ENCODE peak calls at places on chromosomes 2 and 18, in five cellular contexts. L is DMS79; R is tibial artery; H is stimulated activated naive CD8-positive, alpha-beta T cell treated with anti-CD3 and anti-CD28 coated beads, Interleukin-15, Interleukin-2, amounts not matched to agents 100 U/mL and 50 U/mL, for 24 hours; Z is IMR-90. F is an unnamed sample.
A peak's percentile ranks its signal among the peaks of the same experiment; 100 is the strongest.

GRCh38 chr18:47151457-47151856 is 1.2 kb upstream of the HDHD2 start:
- DNase-seq in H (no peak), R (no peak), Z (no peak), L (no peak), F (no peak)

GRCh38 chr18:63848159-63848558 is 39.3 kb upstream of the SERPINB2 start:
- DNase-seq in H (no peak), R (no peak), Z (peak; percentile 75), L (peak; percentile 12), F (peak; percentile 88)

GRCh38 chr2:68100189-68100588 is 37.4 kb upstream of the C1D start:
- DNase-seq in Z (no peak), R (no peak), L (no peak), H (no peak), F (no peak)

GRCh38 chr18:52451252-52451651 is 111.3 kb downstream of the DCC start:
- DNase-seq in Z (no peak), L (no peak), R (no peak), H (no peak), F (peak; percentile 87)

GRCh38 chr2:57720728-57721627 is 325.6 kb upstream of the VRK2 start:
- DNase-seq in H (peak; percentile 41), R (no peak), Z (peak; percentile 52), L (no peak), F (peak; percentile 80)

GRCh38 chr2:69789129-69789528 is 40.3 kb upstream of the GMCL1 start:
- DNase-seq in R (peak; percentile 44), L (no peak), H (no peak), Z (peak; percentile 94), F (peak; percentile 10)

GRCh38 chr2:144518744-144519596 is 949 bp downstream of the ZEB2 start:
- DNase-seq in H (no peak), Z (no peak), R (no peak), L (no peak), F (peak; percentile 32)

GRCh38 chr2:157936464-157936863 is 60.3 kb upstream of the ACVR1 start:
- DNase-seq in Z (no peak), L (no peak), H (no peak), R (no peak), F (no peak)

GRCh38 chr2:140683658-140684057 is 1447.2 kb downstream of the LRP1B start:
- DNase-seq in Z (no peak), H (no peak), R (no peak), L (no peak), F (no peak)

GRCh38 chr2:125644257-125644656 is 1011.7 kb upstream of the GYPC start:
- DNase-seq in L (no peak), H (no peak), R (no peak), Z (no peak), F (no peak)

GRCh38 chr2:70541481-70542020 is 12.1 kb downstream of the TGFA start:
- DNase-seq in Z (no peak), R (no peak), H (no peak), L (no peak), F (no peak)

GRCh38 chr2:236670235-236670620 is 100.6 kb downstream of the ACKR3 start:
- DNase-seq in L (no peak), H (no peak), R (no peak), Z (no peak), F (no peak)

GRCh38 chr18:58314284-58314683 is 270.3 kb downstream of the NEDD4L start:
- DNase-seq in Z (peak; percentile 95), R (peak; percentile 76), H (no peak), L (peak; percentile 34), F (peak; percentile 44)

GRCh38 chr2:70670202-70670601 is 97.8 kb downstream of the ADD2 start:
- DNase-seq in H (no peak), R (no peak), Z (no peak), L (no peak), F (no peak)